ENCODE peak calls at places on chromosomes 2 and 18, in four cellular contexts. R, J, M and X are unnamed samples.
A peak's percentile ranks its signal among the peaks of the same experiment; 100 is the strongest.

GRCh38 chr2:57373530-57373929 is 673.1 kb upstream of the VRK2 start:
- DNase-seq in R (no peak), J (no peak), M (no peak), X (no peak)

GRCh38 chr2:160324161-160324768 is 124.2 kb upstream of the ITGB6 start:
- DNase-seq in R (no peak), J (peak; percentile 34), M (no peak), X (peak; percentile 21)

GRCh38 chr2:141015339-141016047 is 1115.3 kb downstream of the LRP1B start:
- DNase-seq in R (no peak), J (no peak), M (no peak), X (no peak)

GRCh38 chr2:239675856-239676715 is 275.3 kb upstream of the HDAC4 start:
- DNase-seq in R (no peak), J (no peak), M (no peak), X (no peak)

GRCh38 chr2:45612741-45613140 is 1.7 kb upstream of the SRBD1 start:
- DNase-seq in R (no peak), J (no peak), M (no peak), X (no peak)

GRCh38 chr2:190451561-190452176 is 43.5 kb downstream of the MFSD6 start:
- DNase-seq in R (no peak), J (no peak), M (no peak), X (no peak)

GRCh38 chr2:168136392-168136977 is 110.9 kb downstream of the STK39 start:
- DNase-seq in R (no peak), J (peak; percentile 53), M (no peak), X (peak; percentile 44)

GRCh38 chr2:9033385-9034175 is 30.1 kb upstream of the MBOAT2 start:
- DNase-seq in R (no peak), J (no peak), M (peak; percentile 52), X (peak; percentile 69)

GRCh38 chr18:3452750-3453539 is 3.0 kb downstream of the TGIF1 start:
- DNase-seq in R (no peak), J (no peak), M (peak; percentile 44), X (peak; percentile 48)

GRCh38 chr18:3498705-3499451 is 48.9 kb downstream of the TGIF1 start:
- DNase-seq in R (no peak), J (no peak), M (peak; percentile 78), X (no peak)

GRCh38 chr2:174326880-174327558 is 7.7 kb upstream of the SP9 start:
- DNase-seq in R (no peak), J (no peak), M (peak; percentile 73), X (no peak)

GRCh38 chr2:112891333-112891950 is 19.5 kb upstream of the IL37 start:
- DNase-seq in R (no peak), J (no peak), M (no peak), X (no peak)

GRCh38 chr2:29143657-29144056 is 28.4 kb downstream of the CLIP4 start:
- DNase-seq in R (no peak), J (no peak), M (no peak), X (no peak)

GRCh38 chr18:21194871-21195771 is 46.9 kb upstream of the GREB1L start:
- DNase-seq in R (no peak), J (peak; percentile 24), M (no peak), X (peak; percentile 14)

GRCh38 chr2:240916571-240917008 is 10.5 kb downstream of the CROCC2 start:
- DNase-seq in R (no peak), J (no peak), M (peak; percentile 64), X (peak; percentile 26)

GRCh38 chr2:75512455-75513212 is 48.1 kb downstream of the EVA1A start:
- DNase-seq in R (no peak), J (no peak), M (no peak), X (no peak)

GRCh38 chr2:96788393-96789244 is 27.4 kb upstream of the CNNM3 start:
- DNase-seq in R (no peak), J (no peak), M (no peak), X (no peak)

GRCh38 chr2:241180495-241180894 is 8.0 kb upstream of the ANO7 start:
- DNase-seq in R (no peak), J (no peak), M (peak; percentile 67), X (no peak)

GRCh38 chr2:203718087-203718486 is 11.6 kb downstream of the CD28 start:
- DNase-seq in R (peak; percentile 36), J (no peak), M (no peak), X (peak; percentile 3)

DNA sequence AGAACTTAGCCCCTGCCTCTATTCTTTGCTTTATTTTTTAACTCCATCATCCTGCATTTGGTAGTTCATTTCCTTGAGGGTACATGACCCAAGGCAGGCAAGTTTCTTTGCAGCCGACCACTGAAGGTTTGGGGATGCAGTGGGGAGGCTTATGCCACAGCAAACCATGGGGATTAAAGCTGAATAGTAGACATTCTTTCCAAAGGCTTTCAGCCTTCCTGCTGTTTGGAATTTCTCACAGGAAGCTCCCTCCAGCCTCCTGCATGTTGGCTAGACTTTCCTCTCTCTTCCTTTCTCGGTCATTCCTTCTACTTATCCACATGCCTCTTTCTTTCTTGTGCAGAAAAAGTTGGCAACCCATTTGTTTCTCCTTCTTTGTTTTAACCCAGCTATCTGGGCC is 77.3 kb downstream of the SOCS6 start:
- DNase-seq in R (no peak), J (no peak), M (no peak), X (no peak)
- TF ChIP-seq BRCA1 in R (no peak), J (no peak), M (no peak), X (no peak)

DNA sequence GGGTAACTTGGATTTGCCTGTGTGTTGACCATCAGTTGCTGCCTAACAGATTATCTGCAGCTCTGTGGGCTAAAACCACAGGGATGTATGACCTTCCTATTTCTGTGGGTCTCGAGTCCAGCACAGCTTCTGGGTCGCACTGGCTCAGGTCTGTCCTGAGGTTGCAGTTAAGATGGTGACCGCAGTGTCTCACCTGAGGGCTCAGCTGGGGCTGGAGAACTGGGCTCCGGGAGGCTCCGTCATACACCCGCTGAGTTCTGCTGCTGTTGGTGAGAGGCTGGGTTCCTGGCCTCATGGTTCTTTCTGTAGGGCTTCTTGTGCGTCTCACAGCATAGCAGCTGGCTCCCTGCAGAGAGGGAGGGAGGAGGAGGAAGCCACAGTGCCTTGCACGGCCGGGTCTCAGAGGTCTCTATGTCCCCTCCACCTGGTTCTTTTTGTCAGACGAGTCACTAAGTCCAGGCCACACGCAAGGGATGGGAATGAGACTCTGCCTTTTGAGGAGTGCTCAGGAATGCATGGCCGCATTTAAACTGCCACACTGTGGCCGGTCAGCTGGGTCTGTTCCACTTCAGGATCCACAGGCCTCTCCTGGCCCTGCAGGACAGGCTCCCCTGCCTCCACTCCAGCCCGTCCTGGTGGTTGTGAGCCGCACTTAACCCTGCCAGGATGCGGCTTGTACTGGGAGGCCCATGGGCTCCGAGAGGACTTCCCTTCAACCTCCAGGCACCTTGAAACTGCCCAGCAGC is 67.2 kb downstream of the ADI1 start:
- DNase-seq in R (no peak), J (no peak), M (peak; percentile 43), X (no peak)
- TF ChIP-seq BRCA1 in R (no peak), J (no peak), M (no peak), X (no peak)

GRCh38 chr2:210399440-210400041 is 77.0 kb downstream of the LANCL1 start:
- DNase-seq in R (no peak), J (peak; percentile 19), M (no peak), X (no peak)
- TF ChIP-seq BRCA1 in R (no peak), J (no peak), M (no peak), X (no peak)

GRCh38 chr2:188244383-188244782 is 47.3 kb upstream of the GULP1 start:
- DNase-seq in R (no peak), J (no peak), M (no peak), X (no peak)
- TF ChIP-seq BRCA1 in R (no peak), J (no peak), M (no peak), X (no peak)

DNA sequence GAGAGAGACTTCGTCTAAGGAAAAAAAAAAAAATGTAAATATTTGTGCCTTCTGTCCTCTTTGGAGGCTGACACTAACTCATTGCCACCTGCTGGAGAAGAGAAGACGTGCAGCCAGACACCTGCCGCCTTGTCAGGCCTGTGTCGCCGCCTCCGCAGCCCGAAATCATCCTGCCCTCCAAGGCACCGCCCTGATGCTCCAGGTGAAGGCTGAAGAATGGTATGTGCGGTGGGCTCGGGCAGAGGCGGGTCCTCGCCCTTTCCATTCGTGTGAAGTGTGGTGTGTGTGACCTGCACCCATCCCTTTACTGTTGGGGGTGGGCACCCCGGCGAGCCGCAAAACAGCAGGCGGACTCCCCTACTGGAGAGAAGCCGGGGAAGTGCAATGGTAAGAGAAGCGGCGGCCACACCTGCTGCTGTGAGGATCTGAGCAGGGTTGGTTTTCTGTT is 60.4 kb downstream of the FAM161A start:
- DNase-seq in R (no peak), J (peak; percentile 67), M (peak; percentile 87), X (peak; percentile 78)
- TF ChIP-seq BRCA1 in R (no peak), J (no peak), M (no peak), X (no peak)

GRCh38 chr2:26509141-26509540 is 31.2 kb upstream of the OTOF start:
- DNase-seq in R (no peak), J (no peak), M (no peak), X (no peak)
- TF ChIP-seq BRCA1 in R (no peak), J (no peak), M (no peak), X (no peak)